ENCODE peak calls at places on chromosomes 3 and 15, in eight cellular contexts. Y, N, X, S, H, F, T and A are unnamed samples.

GRCh38 chr15:39455502-39455991 is 125.3 kb upstream of the THBS1 start:
- DNase-seq in Y (no peak), N (no peak), X (peak; percentile 40), S (peak; percentile 55), H (peak; percentile 79), F (no peak), T (no peak), A (no peak)

GRCh38 chr15:51128701-51129100 is 34.0 kb upstream of the TNFAIP8L3 start:
- DNase-seq in Y (no peak), N (no peak), X (no peak), S (no peak), H (peak; percentile 56), F (no peak), T (no peak), A (no peak)

GRCh38 chr3:138348107-138348949 is at the start of gene MRAS:
- DNase-seq in Y (peak; percentile 73), N (peak; percentile 45), X (peak; percentile 78), S (peak; percentile 43), H (peak; percentile 80), F (peak; percentile 65), T (peak; percentile 11), A (no peak)

GRCh38 chr3:69321301-69321986 is 64.4 kb downstream of the FRMD4B start:
- DNase-seq in Y (no peak), N (no peak), X (no peak), S (no peak), H (no peak), F (no peak), T (no peak), A (no peak)

GRCh38 chr3:185937689-185938374 is at the start of gene TRA2B:
- DNase-seq in Y (peak; percentile 99), N (peak; percentile 77), X (peak; percentile 97), S (peak; percentile 94), H (peak; percentile 96), F (peak; percentile 99), T (peak; percentile 97), A (peak; percentile 98)

GRCh38 chr3:193132923-193133463 is 108.0 kb upstream of the PLAAT1 start:
- DNase-seq in Y (no peak), N (peak; percentile 7), X (no peak), S (no peak), H (peak; percentile 46), F (no peak), T (peak; percentile 52), A (no peak)

GRCh38 chr15:39460748-39461147 is 120.1 kb upstream of the THBS1 start:
- DNase-seq in Y (no peak), N (no peak), X (no peak), S (no peak), H (no peak), F (no peak), T (no peak), A (no peak)

GRCh38 chr3:119322021-119322522 is 27.9 kb downstream of the ARHGAP31 start:
- DNase-seq in Y (no peak), N (no peak), X (no peak), S (no peak), H (peak; percentile 71), F (no peak), T (no peak), A (no peak)

GRCh38 chr15:77546050-77546501 is 86.6 kb downstream of the LINGO1 start:
- DNase-seq in Y (no peak), N (peak; percentile 76), X (peak; percentile 70), S (peak; percentile 59), H (peak; percentile 88), F (no peak), T (no peak), A (no peak)